ENCODE peak calls at places on chromosomes 12 and 14, in ten cellular contexts. N is astrocyte of the spinal cord, L is Kasumi-1, S is T-cell, C is Caco-2, P is fibroblast of pulmonary artery, D is ELR, Y is HFFc6, J is Calu3, I is endothelial cell. E is an unnamed sample.
A peak's percentile ranks its signal among the peaks of the same experiment; 100 is the strongest.

GRCh38 chr14:98243332-98243731 is 1028.7 kb downstream of the BCL11B start:
- DNase-seq in P (no peak), C (no peak), J (no peak), S (no peak), D (no peak), N (no peak), I (no peak), L (no peak), Y (no peak), E (no peak)

GRCh38 chr12:48001426-48002178 is 2.7 kb downstream of the COL2A1 start:
- DNase-seq in N (peak; percentile 29), I (peak; percentile 44), C (no peak), S (no peak), L (no peak), J (peak; percentile 32), D (peak; percentile 48), Y (peak; percentile 15), P (peak; percentile 24), E (peak; percentile 53)

GRCh38 chr12:128813883-128814282 is 9.9 kb downstream of the SLC15A4 start:
- DNase-seq in L (no peak), J (no peak), D (no peak), P (no peak), Y (peak; percentile 23), N (peak; percentile 36), S (no peak), C (no peak), I (no peak), E (no peak)

GRCh38 chr12:120988658-120989057 is 10.3 kb downstream of the HNF1A start:
- DNase-seq in L (no peak), Y (no peak), D (no peak), I (no peak), J (no peak), P (no peak), N (no peak), S (no peak), C (no peak), E (no peak)

GRCh38 chr12:48973992-48974673 is 2.6 kb upstream of the WNT10B start:
- DNase-seq in J (peak; percentile 31), C (no peak), N (peak; percentile 42), I (peak; percentile 86), P (peak; percentile 66), L (no peak), D (peak; percentile 47), Y (peak; percentile 33), S (no peak), E (no peak)

GRCh38 chr12:100564905-100565467 is 8.5 kb upstream of the GAS2L3 start:
- DNase-seq in Y (no peak), N (no peak), D (no peak), L (no peak), C (no peak), J (no peak), S (no peak), I (no peak), P (no peak), E (no peak)

GRCh38 chr12:14260011-14260993 is 105.2 kb upstream of the ATF7IP start:
- DNase-seq in C (peak; percentile 48), P (peak; percentile 94), J (peak; percentile 94), L (no peak), S (no peak), D (peak; percentile 93), N (peak; percentile 85), I (peak; percentile 87), Y (peak; percentile 93), E (peak; percentile 95)

GRCh38 chr12:51323317-51323960 is 535 bp downstream of the BIN2 start:
- DNase-seq in L (peak; percentile 41), J (no peak), S (peak; percentile 46), P (no peak), I (no peak), N (no peak), Y (no peak), D (no peak), C (no peak), E (no peak)

GRCh38 chr12:132168311-132169031 is 24.2 kb downstream of the NOC4L start:
- DNase-seq in P (no peak), N (no peak), C (no peak), Y (no peak), L (no peak), D (no peak), J (no peak), S (no peak), I (no peak), E (no peak)

GRCh38 chr12:59075141-59075540 is 154.8 kb upstream of the LRIG3 start:
- DNase-seq in D (no peak), N (no peak), L (no peak), C (no peak), Y (no peak), J (no peak), P (peak; percentile 65), I (no peak), S (no peak), E (no peak)

GRCh38 chr14:106681161-106681955 is 1155.0 kb downstream of the TMEM121 start:
- DNase-seq in C (no peak), I (no peak), J (no peak), N (no peak), S (no peak), L (peak; percentile 35), Y (no peak), P (no peak), D (no peak), E (no peak)

GRCh38 chr12:13203028-13203922 is 6.7 kb downstream of the EMP1 start:
- DNase-seq in N (no peak), Y (no peak), J (no peak), I (peak; percentile 47), D (peak; percentile 38), L (no peak), P (peak; percentile 64), S (no peak), C (peak; percentile 52), E (no peak)

GRCh38 chr12:106753526-106753925 is 21.0 kb upstream of the RIC8B start:
- DNase-seq in L (no peak), N (no peak), S (peak; percentile 15), I (no peak), P (no peak), Y (no peak), J (no peak), C (no peak), D (no peak), E (no peak)

GRCh38 chr14:70358631-70359030 is 852 bp downstream of the COX16 start:
- DNase-seq in D (peak; percentile 22), S (no peak), N (no peak), Y (no peak), J (no peak), I (no peak), P (peak; percentile 11), L (no peak), C (no peak), E (no peak)

GRCh38 chr12:128178971-128179370 is 88.0 kb upstream of the TMEM132C start:
- DNase-seq in L (no peak), P (no peak), I (no peak), S (no peak), D (no peak), Y (no peak), N (no peak), C (no peak), J (no peak), E (no peak)

GRCh38 chr12:51890511-51891171 is 2.7 kb downstream of the ANKRD33 start:
- DNase-seq in P (no peak), Y (no peak), J (no peak), D (no peak), S (no peak), I (no peak), C (peak; percentile 32), L (no peak), N (no peak), E (no peak)

GRCh38 chr12:50102648-50103309 is 1.0 kb upstream of the GPD1 start:
- DNase-seq in S (no peak), C (no peak), L (no peak), P (no peak), N (no peak), Y (no peak), D (no peak), I (no peak), J (no peak), E (no peak)

GRCh38 chr12:43222796-43223195 is 329.2 kb downstream of the ADAMTS20 start:
- DNase-seq in L (no peak), Y (no peak), D (no peak), J (no peak), P (no peak), S (no peak), N (no peak), C (no peak), I (no peak), E (no peak)

GRCh38 chr12:117328556-117329100 is 32.8 kb downstream of the NOS1 start:
- DNase-seq in P (no peak), J (no peak), Y (no peak), N (no peak), S (no peak), L (no peak), C (no peak), D (no peak), I (no peak), E (no peak)

GRCh38 chr14:73443758-73444157 is 14.6 kb downstream of the NUMB start:
- DNase-seq in I (no peak), Y (no peak), L (no peak), D (no peak), S (no peak), P (no peak), N (no peak), J (no peak), C (no peak), E (no peak)

GRCh38 chr14:93059260-93059659 is 56.5 kb downstream of the ITPK1 start:
- DNase-seq in N (no peak), C (no peak), D (no peak), P (no peak), S (no peak), Y (no peak), J (no peak), L (no peak), I (no peak), E (no peak)

GRCh38 chr14:77582511-77582910 is 33.9 kb downstream of the SPTLC2 start:
- DNase-seq in Y (no peak), J (no peak), C (no peak), I (peak; percentile 19), S (no peak), L (peak; percentile 8), D (no peak), N (no peak), P (no peak), E (no peak)

GRCh38 chr14:93085916-93086315 is 29.8 kb downstream of the ITPK1 start:
- DNase-seq in I (no peak), Y (peak; percentile 40), C (no peak), J (no peak), S (no peak), L (no peak), D (peak; percentile 60), P (no peak), N (no peak), E (no peak)

GRCh38 chr12:33012226-33012625 is 115.6 kb upstream of the PKP2 start:
- DNase-seq in C (peak; percentile 85), Y (no peak), N (no peak), L (no peak), S (no peak), J (peak; percentile 48), I (no peak), P (no peak), D (no peak), E (no peak)

GRCh38 chr14:73426877-73427276 is 31.5 kb downstream of the NUMB start:
- DNase-seq in J (no peak), I (no peak), Y (peak; percentile 7), S (no peak), C (no peak), N (peak; percentile 81), P (peak; percentile 50), L (no peak), D (peak; percentile 43), E (no peak)

GRCh38 chr12:122499991-122500684 is 594 bp downstream of the ZCCHC8 start:
- DNase-seq in I (peak; percentile 63), L (peak; percentile 67), N (peak; percentile 74), P (peak; percentile 64), S (peak; percentile 23), D (peak; percentile 73), Y (peak; percentile 48), J (peak; percentile 61), C (peak; percentile 52), E (peak; percentile 55)

GRCh38 chr12:85821759-85822158 is 14.4 kb downstream of the RASSF9 start:
- DNase-seq in Y (no peak), L (no peak), D (peak; percentile 23), S (no peak), J (no peak), N (peak; percentile 33), I (no peak), P (no peak), C (peak; percentile 64), E (no peak)

GRCh38 chr14:106737025-106737424 is 1210.6 kb downstream of the TMEM121 start:
- DNase-seq in L (no peak), N (no peak), D (no peak), J (no peak), I (no peak), S (no peak), C (no peak), P (no peak), Y (no peak), E (no peak)

E was measured in left lung.